ENCODE peak calls at places on chromosomes 12 and 14, in seven cellular contexts. D, K, I, C, L, B and H are unnamed samples.

GRCh38 chr12:113030875-113031525 is 25.5 kb upstream of the DTX1 start:
- DNase-seq in D (peak), K (no peak), I (no peak), C (no peak), L (peak), B (peak), H (peak)

GRCh38 chr12:12572659-12573058 is 10.0 kb upstream of the DUSP16 start:
- DNase-seq in D (no peak), K (no peak), I (no peak), C (no peak), L (no peak), B (no peak), H (no peak)

GRCh38 chr14:34554540-34555250 is 15.2 kb upstream of the EAPP start:
- DNase-seq in D (no peak), K (no peak), I (no peak), C (no peak), L (no peak), B (no peak), H (no peak)

GRCh38 chr14:49036991-49037390 is 549.2 kb downstream of the RPS29 start:
- DNase-seq in D (no peak), K (no peak), I (no peak), C (no peak), L (no peak), B (no peak), H (no peak)

GRCh38 chr12:40502322-40502721 is 189.9 kb upstream of the CNTN1 start:
- DNase-seq in D (no peak), K (no peak), I (no peak), C (no peak), L (no peak), B (no peak), H (no peak)

GRCh38 chr12:6540181-6540877 is 6.0 kb downstream of the GAPDH start:
- DNase-seq in D (no peak), K (peak), I (no peak), C (no peak), L (no peak), B (peak), H (peak)

GRCh38 chr14:90452366-90452765 is 55.5 kb downstream of the CALM1 start:
- DNase-seq in D (no peak), K (no peak), I (no peak), C (no peak), L (no peak), B (no peak), H (no peak)

GRCh38 chr12:52200086-52200782 is 8.4 kb upstream of the KRT80 start:
- DNase-seq in D (no peak), K (no peak), I (no peak), C (no peak), L (no peak), B (no peak), H (no peak)

GRCh38 chr14:54815531-54815930 is 87.1 kb downstream of the GCH1 start:
- DNase-seq in D (no peak), K (no peak), I (no peak), C (no peak), L (no peak), B (no peak), H (no peak)

GRCh38 chr12:83573676-83574075 is 887.0 kb downstream of the TMTC2 start:
- DNase-seq in D (no peak), K (peak), I (no peak), C (no peak), L (no peak), B (peak), H (peak)

GRCh38 chr14:33556382-33557121 is 394.3 kb downstream of the EGLN3 start:
- DNase-seq in D (no peak), K (no peak), I (no peak), C (no peak), L (no peak), B (no peak), H (peak)

GRCh38 chr12:22458301-22458917 is 85.9 kb downstream of the C2CD5 start:
- DNase-seq in D (no peak), K (no peak), I (no peak), C (no peak), L (no peak), B (no peak), H (no peak)

GRCh38 chr14:74591899-74592298 is 20.1 kb downstream of the LTBP2 start:
- DNase-seq in D (no peak), K (no peak), I (no peak), C (no peak), L (no peak), B (no peak), H (peak)

GRCh38 chr12:96529912-96530311 is 40.5 kb downstream of the CFAP54 start:
- DNase-seq in D (no peak), K (no peak), I (no peak), C (no peak), L (no peak), B (no peak), H (no peak)

GRCh38 chr12:31517994-31518393 is 72.9 kb downstream of the DENND5B start:
- DNase-seq in D (no peak), K (no peak), I (no peak), C (no peak), L (no peak), B (no peak), H (no peak)

GRCh38 chr14:30035361-30035760 is 107.7 kb upstream of the PRKD1 start:
- DNase-seq in D (no peak), K (no peak), I (no peak), C (no peak), L (no peak), B (no peak), H (no peak)

GRCh38 chr12:131096681-131097181 is 143.0 kb downstream of the ADGRD1 start:
- DNase-seq in D (no peak), K (peak), I (no peak), C (no peak), L (no peak), B (no peak), H (no peak)

GRCh38 chr12:59408431-59408830 is 187.4 kb upstream of the SLC16A7 start:
- DNase-seq in D (no peak), K (no peak), I (no peak), C (no peak), L (no peak), B (no peak), H (peak)

GRCh38 chr12:78002878-78003277 is 172.2 kb downstream of the NAV3 start:
- DNase-seq in D (peak), K (no peak), I (no peak), C (no peak), L (no peak), B (no peak), H (no peak)